ENCODE peak calls at places on chromosomes 11 and 22, in nine cellular contexts. T is choroid plexus epithelial cell; O is lower leg skin; H is heart left ventricle; P is NCI-H2081; Q is stimulated activated CD4-positive, alpha-beta T cell treated with anti-CD3 and anti-CD28 coated beads, Interleukin-15, amount 100 ng/mL, for 1 hour; X is NCI-H524; D is cardiac muscle cell; M is GDM1. I is an unnamed sample.

GRCh38 chr22:24183321-24184031 is 2.2 kb downstream of the SUSD2 start:
- DNase-seq in T (no peak), O (no peak), H (no peak), P (no peak), Q (no peak), X (no peak), D (no peak), M (no peak), I (no peak)

GRCh38 chr22:48781868-48782267 is 1045.8 kb downstream of the BRD1 start:
- DNase-seq in T (no peak), O (no peak), H (no peak), P (no peak), Q (no peak), X (no peak), D (no peak), M (no peak), I (no peak)

GRCh38 chr11:128908391-128909246 is 17.5 kb downstream of the KCNJ5 start:
- DNase-seq in T (peak; percentile 42), O (peak; percentile 79), H (peak; percentile 84), P (no peak), Q (no peak), X (no peak), D (no peak), M (peak; percentile 78), I (peak; percentile 85)

GRCh38 chr11:106461839-106462545 is 384.5 kb downstream of the AASDHPPT start:
- DNase-seq in T (peak; percentile 79), O (no peak), H (no peak), P (no peak), Q (no peak), X (no peak), D (no peak), M (no peak), I (no peak)

GRCh38 chr11:75347781-75348613 is 3.5 kb downstream of the ARRB1 start:
- DNase-seq in T (peak; percentile 91), O (no peak), H (peak; percentile 60), P (no peak), Q (no peak), X (peak; percentile 85), D (peak; percentile 52), M (no peak), I (no peak)

GRCh38 chr22:43882122-43882767 is 9.6 kb downstream of the PNPLA5 start:
- DNase-seq in T (no peak), O (no peak), H (no peak), P (no peak), Q (no peak), X (no peak), D (no peak), M (no peak), I (no peak)

GRCh38 chr11:124756753-124757227 is 4.7 kb upstream of the VSIG2 start:
- DNase-seq in T (no peak), O (no peak), H (no peak), P (no peak), Q (no peak), X (no peak), D (no peak), M (no peak), I (no peak)

GRCh38 chr11:128595221-128595620 is 7.9 kb upstream of the ETS1 start:
- DNase-seq in T (peak; percentile 40), O (no peak), H (no peak), P (no peak), Q (no peak), X (no peak), D (no peak), M (no peak), I (no peak)

GRCh38 chr11:58770627-58771457 is 39.1 kb upstream of the GLYAT start:
- DNase-seq in T (no peak), O (peak; percentile 33), H (no peak), P (no peak), Q (no peak), X (no peak), D (no peak), M (no peak), I (no peak)

GRCh38 chr22:40332319-40332781 is 13.9 kb upstream of the ADSL start:
- DNase-seq in T (peak; percentile 85), O (no peak), H (no peak), P (no peak), Q (no peak), X (no peak), D (no peak), M (no peak), I (no peak)

GRCh38 chr22:37178350-37179125 is 9.5 kb downstream of the C1QTNF6 start:
- DNase-seq in T (peak; percentile 51), O (no peak), H (no peak), P (no peak), Q (no peak), X (no peak), D (no peak), M (no peak), I (no peak)

GRCh38 chr11:87304350-87304749 is 266.6 kb downstream of the TMEM135 start:
- DNase-seq in T (no peak), O (no peak), H (no peak), P (no peak), Q (no peak), X (no peak), D (peak; percentile 89), M (no peak), I (no peak)

GRCh38 chr11:78961186-78961782 is 386.6 kb upstream of the NARS2 start:
- DNase-seq in T (peak; percentile 59), O (no peak), H (no peak), P (no peak), Q (no peak), X (peak; percentile 42), D (no peak), M (no peak), I (no peak)

GRCh38 chr22:41621911-41622179 is 750 bp downstream of the XRCC6 start:
- DNase-seq in T (no peak), O (no peak), H (no peak), P (no peak), Q (no peak), X (no peak), D (no peak), M (no peak), I (no peak)

GRCh38 chr11:35647535-35648092 is 15.0 kb upstream of the TRIM44 start:
- DNase-seq in T (no peak), O (no peak), H (no peak), P (no peak), Q (no peak), X (peak; percentile 43), D (no peak), M (no peak), I (no peak)

GRCh38 chr11:103396237-103396636 is 287.0 kb downstream of the DYNC2H1 start:
- DNase-seq in T (peak; percentile 59), O (no peak), H (no peak), P (no peak), Q (no peak), X (no peak), D (no peak), M (no peak), I (no peak)

GRCh38 chr11:62540804-62541671 is 5.6 kb downstream of the AHNAK start:
- DNase-seq in T (peak; percentile 35), O (no peak), H (peak; percentile 69), P (no peak), Q (no peak), X (no peak), D (no peak), M (no peak), I (no peak)

GRCh38 chr11:6457581-6458320 is 16.0 kb downstream of the TRIM3 start:
- DNase-seq in T (no peak), O (no peak), H (no peak), P (no peak), Q (no peak), X (no peak), D (no peak), M (no peak), I (no peak)

GRCh38 chr11:45446426-45446825 is 160.3 kb upstream of the SYT13 start:
- DNase-seq in T (no peak), O (no peak), H (no peak), P (no peak), Q (no peak), X (no peak), D (no peak), M (no peak), I (no peak)

GRCh38 chr11:73493838-73494598 is 103.9 kb downstream of the FAM168A start:
- DNase-seq in T (peak; percentile 64), O (peak; percentile 15), H (no peak), P (no peak), Q (no peak), X (no peak), D (peak; percentile 11), M (no peak), I (no peak)

GRCh38 chr22:50035131-50035881 is 22.7 kb upstream of the IL17REL start:
- DNase-seq in T (no peak), O (no peak), H (no peak), P (no peak), Q (no peak), X (no peak), D (no peak), M (no peak), I (no peak)

GRCh38 chr11:111944139-111944538 is 7.0 kb downstream of the DIXDC1 start:
- DNase-seq in T (peak; percentile 95), O (no peak), H (no peak), P (no peak), Q (no peak), X (no peak), D (no peak), M (no peak), I (no peak)

GRCh38 chr22:33896801-33897620 is 23.3 kb downstream of the LARGE1 start:
- DNase-seq in T (peak; percentile 31), O (no peak), H (no peak), P (no peak), Q (no peak), X (no peak), D (peak; percentile 25), M (no peak), I (no peak)

GRCh38 chr11:16863382-16863781 is 124.9 kb downstream of the C11orf58 start:
- DNase-seq in T (peak; percentile 16), O (no peak), H (peak; percentile 56), P (no peak), Q (no peak), X (no peak), D (peak; percentile 47), M (no peak), I (no peak)

GRCh38 chr11:65034423-65034822 is 6.6 kb upstream of the SAC3D1 start:
- DNase-seq in T (no peak), O (no peak), H (no peak), P (no peak), Q (no peak), X (no peak), D (no peak), M (no peak), I (no peak)

GRCh38 chr11:64250406-64250874 is 890 bp upstream of the PLCB3 start:
- DNase-seq in T (no peak), O (no peak), H (no peak), P (no peak), Q (no peak), X (no peak), D (no peak), M (no peak), I (no peak)

GRCh38 chr11:86874314-86875056 is 74.1 kb downstream of the PRSS23 start:
- DNase-seq in T (peak; percentile 21), O (no peak), H (no peak), P (no peak), Q (no peak), X (peak; percentile 10), D (no peak), M (no peak), I (no peak)

GRCh38 chr11:59534676-59535075 is 23.3 kb downstream of the OR4D9 start:
- DNase-seq in T (no peak), O (no peak), H (no peak), P (no peak), Q (no peak), X (no peak), D (no peak), M (no peak), I (no peak)

GRCh38 chr11:119594639-119595249 is 134.3 kb downstream of the NECTIN1 start:
- DNase-seq in T (peak; percentile 84), O (no peak), H (no peak), P (no peak), Q (no peak), X (no peak), D (no peak), M (no peak), I (no peak)

GRCh38 chr22:40431021-40431420 is 60.6 kb downstream of the SGSM3 start:
- DNase-seq in T (no peak), O (no peak), H (no peak), P (no peak), Q (no peak), X (no peak), D (no peak), M (no peak), I (no peak)

GRCh38 chr22:31639640-31640039 is 22.4 kb downstream of the PISD start:
- DNase-seq in T (no peak), O (no peak), H (no peak), P (no peak), Q (no peak), X (no peak), D (no peak), M (no peak), I (no peak)